ENCODE peak calls at places on chromosomes 1 and 21, in nine cellular contexts. O is HFFc6; B is epithelial cell of esophagus; F is brain microvascular endothelial cell; D is kidney; P is ascending aorta; N is suprapubic skin; C is bronchial epithelial cell; H is CD8-positive, alpha-beta T cell. Q is an unnamed sample.

GRCh38 chr1:203036135-203036534 is 9.8 kb downstream of the PPFIA4 start:
- DNase-seq in N (no peak), D (no peak), P (no peak), H (no peak), O (no peak), C (no peak), B (no peak), F (no peak), Q (no peak)

GRCh38 chr1:171366099-171366498 is 52.1 kb downstream of the FMO4 start:
- DNase-seq in C (peak), F (no peak), H (no peak), O (no peak), D (no peak), B (peak), N (no peak), P (no peak), Q (no peak)

GRCh38 chr1:224325959-224326358 is 4.0 kb downstream of the NVL start:
- DNase-seq in N (no peak), D (no peak), C (no peak), H (no peak), O (no peak), B (no peak), F (no peak), P (no peak), Q (no peak)

GRCh38 chr1:206581571-206581981 is 30.7 kb downstream of the EIF2D start:
- DNase-seq in C (no peak), D (no peak), N (peak), P (no peak), O (no peak), H (peak), F (no peak), B (no peak), Q (no peak)

GRCh38 chr1:235199441-235199840 is 38.4 kb upstream of the RBM34 start:
- DNase-seq in F (peak), N (no peak), H (no peak), C (peak), D (no peak), B (peak), O (peak), P (no peak), Q (no peak)

GRCh38 chr1:67029472-67029871 is 24.5 kb downstream of the SLC35D1 start:
- DNase-seq in F (no peak), C (no peak), B (no peak), H (no peak), O (no peak), D (no peak), N (no peak), P (no peak), Q (no peak)

GRCh38 chr1:91799159-91799558 is 86.8 kb downstream of the TGFBR3 start:
- DNase-seq in D (no peak), F (no peak), N (no peak), C (no peak), O (no peak), H (no peak), B (no peak), P (no peak), Q (no peak)

GRCh38 chr1:32801096-32801713 is 16.0 kb downstream of the YARS1 start:
- DNase-seq in P (no peak), O (peak), F (peak), B (peak), D (no peak), H (peak), N (no peak), C (peak), Q (no peak)

GRCh38 chr1:216804107-216804506 is 80.9 kb upstream of the ESRRG start:
- DNase-seq in O (no peak), D (no peak), B (no peak), N (no peak), P (no peak), C (peak), H (no peak), F (no peak), Q (no peak)

GRCh38 chr1:42979037-42979432 is 20.4 kb upstream of the SLC2A1 start:
- DNase-seq in H (no peak), F (peak), N (no peak), B (no peak), P (no peak), C (no peak), D (no peak), O (no peak), Q (no peak)

GRCh38 chr1:68213843-68214242 is 18.5 kb downstream of the WLS start:
- DNase-seq in C (peak), H (no peak), D (peak), P (peak), O (peak), B (peak), F (peak), N (peak), Q (no peak)

GRCh38 chr1:93905734-93906133 is 3.5 kb downstream of the GCLM start:
- DNase-seq in B (peak), C (peak), N (no peak), H (no peak), D (no peak), O (peak), F (peak), P (no peak), Q (no peak)

GRCh38 chr1:238628130-238628529 is 737.4 kb upstream of the ZP4 start:
- DNase-seq in P (no peak), D (no peak), H (no peak), C (no peak), F (no peak), B (peak), O (peak), N (no peak), Q (no peak)

GRCh38 chr1:208157769-208158168 is 86.4 kb downstream of the PLXNA2 start:
- DNase-seq in P (no peak), F (no peak), C (no peak), B (no peak), O (no peak), N (no peak), H (no peak), D (no peak), Q (no peak)

GRCh38 chr21:45892156-45892919 is 89.2 kb upstream of the COL6A1 start:
- DNase-seq in N (no peak), O (no peak), H (peak), B (no peak), P (no peak), D (peak), C (no peak), F (no peak), Q (peak)

GRCh38 chr1:209323743-209324142 is 259.8 kb upstream of the CAMK1G start:
- DNase-seq in C (peak), F (no peak), H (no peak), B (peak), P (no peak), N (no peak), O (no peak), D (no peak), Q (no peak)

GRCh38 chr21:21187579-21187978 is 189.4 kb downstream of the NCAM2 start:
- DNase-seq in D (no peak), N (no peak), P (no peak), C (no peak), H (no peak), O (no peak), F (no peak), B (no peak), Q (no peak)

GRCh38 chr1:3752400-3752945 is at the start of gene CCDC27:
- DNase-seq in P (no peak), D (peak), F (no peak), N (peak), H (no peak), C (no peak), O (no peak), B (no peak), Q (no peak)

GRCh38 chr1:58927026-58927721 is 143.3 kb upstream of the JUN start:
- DNase-seq in O (no peak), N (no peak), F (no peak), D (no peak), C (peak), B (peak), P (no peak), H (no peak), Q (no peak)

GRCh38 chr21:36992671-36993070 is 13.8 kb upstream of the RIPPLY3 start:
- DNase-seq in P (no peak), N (peak), H (no peak), C (no peak), D (no peak), O (no peak), F (no peak), B (no peak), Q (no peak)

DNA sequence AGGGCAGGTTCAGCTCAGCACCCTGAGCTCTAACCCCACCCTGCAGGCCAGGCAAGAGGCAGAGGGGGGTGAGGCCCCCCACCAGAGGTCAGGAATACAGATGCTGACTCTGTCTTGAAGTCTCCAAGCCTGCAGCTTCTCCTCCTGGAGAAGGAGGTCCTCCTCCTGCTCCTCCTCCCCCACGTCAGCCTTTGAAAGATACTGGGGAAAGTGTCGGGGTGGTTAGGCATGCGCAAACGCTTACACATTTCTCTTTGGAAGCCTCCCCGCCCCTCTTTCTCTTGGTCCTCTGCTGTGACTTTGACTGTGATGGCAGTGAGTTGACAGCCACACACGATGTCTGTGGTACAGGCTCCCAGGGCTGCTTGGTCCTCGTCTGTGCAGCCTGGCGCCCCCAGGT is 65.3 kb downstream of the SPSB1 start:
- DNase-seq in N (no peak), O (no peak), B (no peak), D (no peak), H (no peak), C (no peak), F (no peak), P (no peak), Q (no peak)
- TF ChIP-seq CTCF in N (no peak), O (no peak), B (no peak), D (no peak), H (no peak), C (no peak), F (no peak), P (no peak), Q (no peak)

GRCh38 chr21:27759091-27759659 is 792.3 kb upstream of the ADAMTS5 start:
- DNase-seq in O (no peak), C (no peak), P (no peak), B (peak), F (no peak), D (no peak), N (no peak), H (no peak), Q (no peak)
- TF ChIP-seq CTCF in O (peak), C (peak), P (no peak), B (peak), F (peak), D (peak), N (no peak), H (no peak), Q (peak)

DNA sequence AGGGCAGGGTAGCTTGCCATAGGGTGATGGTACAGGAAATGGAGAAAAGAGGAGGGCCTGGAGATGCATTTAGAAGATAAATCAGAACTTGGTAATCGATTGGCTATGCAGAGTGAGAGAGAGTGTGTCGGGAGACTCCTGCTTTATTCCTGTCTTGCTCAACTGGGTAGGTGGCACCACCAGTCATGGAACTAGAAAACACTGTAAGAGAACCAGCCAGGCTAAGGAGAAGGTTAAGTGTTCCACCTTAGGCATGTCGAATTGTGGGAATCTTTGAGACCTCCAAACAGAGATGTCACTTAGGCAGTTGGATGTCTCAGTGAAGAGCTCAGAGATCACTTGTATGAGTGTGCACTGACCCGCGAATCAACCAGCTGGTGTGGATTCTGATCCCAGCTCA is 28.7 kb upstream of the RD3 start:
- DNase-seq in D (no peak), F (no peak), O (peak), C (peak), H (no peak), P (no peak), N (no peak), B (peak), Q (no peak)
- TF ChIP-seq CTCF in D (no peak), F (peak), O (peak), C (peak), H (no peak), P (no peak), N (no peak), B (peak), Q (peak)

GRCh38 chr1:65419681-65420589 is 533 bp upstream of the LEPR start:
- DNase-seq in P (peak), D (peak), F (peak), O (peak), N (peak), B (peak), H (peak), C (peak), Q (peak)

GRCh38 chr1:65420590-65421340 is at the start of the genes LEPR and LEPROT:
- DNase-seq in P (no peak), C (no peak), N (no peak), D (no peak), H (peak), B (no peak), O (no peak), F (no peak), Q (no peak)

GRCh38 chr1:65421341-65422174 is 1.1 kb downstream of the LEPR start:
- DNase-seq in C (no peak), P (no peak), B (no peak), D (no peak), F (peak), O (no peak), N (no peak), H (no peak), Q (no peak)

GRCh38 chr1:65423884-65424655 is 3.6 kb downstream of the LEPR start:
- DNase-seq in F (peak), O (peak), N (no peak), C (peak), B (peak), P (no peak), H (no peak), D (no peak), Q (no peak)

GRCh38 chr1:65422241-65423203 is 2.1 kb downstream of the LEPR start:
- DNase-seq in C (peak), H (no peak), D (peak), N (no peak), B (peak), F (peak), P (no peak), O (no peak), Q (no peak)
- TF ChIP-seq CTCF in C (no peak), H (no peak), D (no peak), N (no peak), B (no peak), F (no peak), P (no peak), O (no peak), Q (no peak)